ENCODE peak calls at places on chromosome 2, in ten cellular contexts. G, C, R, T, L, Y, Z, U, X and N are unnamed samples.
A peak's percentile ranks its signal among the peaks of the same experiment; 100 is the strongest.

GRCh38 chr2:177129610-177130009 is 83.0 kb upstream of the HNRNPA3 start:
- DNase-seq in T (no peak), Y (no peak), Z (no peak), U (no peak), C (no peak), R (no peak), X (no peak), L (no peak), G (no peak), N (no peak)

GRCh38 chr2:239960929-239961661 is 64.0 kb downstream of the NDUFA10 start:
- DNase-seq in L (no peak), R (no peak), T (no peak), U (no peak), X (no peak), Y (no peak), Z (no peak), G (no peak), C (no peak), N (no peak)

GRCh38 chr2:26752636-26753035 is 11.4 kb upstream of the SLC35F6 start:
- DNase-seq in G (no peak), T (no peak), U (no peak), L (no peak), Y (no peak), X (no peak), Z (no peak), C (no peak), R (peak; percentile 73), N (peak; percentile 82)

GRCh38 chr2:37154790-37155189 is 2.0 kb downstream of the EIF2AK2 start:
- DNase-seq in G (no peak), L (no peak), Z (no peak), T (no peak), X (no peak), R (no peak), U (peak; percentile 31), Y (no peak), C (no peak), N (no peak)

GRCh38 chr2:171880774-171881173 is 13.3 kb downstream of the SLC25A12 start:
- DNase-seq in X (no peak), R (no peak), G (no peak), L (no peak), U (no peak), C (no peak), Z (no peak), T (no peak), Y (no peak), N (no peak)

GRCh38 chr2:83112863-83113262 is 1346.2 kb downstream of the SUCLG1 start:
- DNase-seq in X (no peak), R (no peak), Y (no peak), Z (no peak), U (no peak), G (no peak), T (no peak), C (no peak), L (no peak), N (no peak)

GRCh38 chr2:40544072-40544471 is 92.2 kb upstream of the SLC8A1 start:
- DNase-seq in T (no peak), X (no peak), Y (no peak), U (no peak), C (no peak), G (no peak), R (no peak), Z (no peak), L (no peak), N (no peak)

GRCh38 chr2:57981369-57981768 is 65.2 kb upstream of the VRK2 start:
- DNase-seq in T (no peak), R (peak; percentile 65), Z (no peak), G (peak; percentile 5), Y (no peak), U (no peak), C (no peak), X (no peak), L (no peak), N (no peak)